ENCODE peak calls at places on chromosomes 12 and 14, in seven cellular contexts. F, P, M, C, A, V and I are unnamed samples.

GRCh38 chr12:4223273-4223855 is 50.2 kb upstream of the CCND2 start:
- DNase-seq in F (no peak), V (peak; percentile 35), M (no peak), C (no peak), A (no peak), P (no peak), I (no peak)

GRCh38 chr12:48937170-48937569 is 11.9 kb upstream of the FKBP11 start:
- DNase-seq in F (no peak), A (no peak), V (no peak), M (peak; percentile 26), C (no peak), P (no peak), I (no peak)

GRCh38 chr12:104303538-104304151 is at the start of gene EID3:
- DNase-seq in V (peak; percentile 89), A (peak; percentile 88), P (peak; percentile 86), F (peak; percentile 90), M (no peak), C (peak; percentile 71), I (no peak)

GRCh38 chr14:29741909-29742401 is 185.7 kb downstream of the PRKD1 start:
- DNase-seq in P (peak; percentile 30), M (no peak), F (no peak), A (peak; percentile 47), C (no peak), V (no peak), I (peak; percentile 91)

GRCh38 chr14:101969480-101969879 is 5.1 kb downstream of the DYNC1H1 start:
- DNase-seq in P (no peak), A (no peak), V (no peak), C (no peak), M (no peak), F (no peak), I (no peak)

GRCh38 chr14:54348923-54349615 is 47.7 kb upstream of the CDKN3 start:
- DNase-seq in M (no peak), V (no peak), F (no peak), C (no peak), P (peak; percentile 24), A (peak; percentile 60), I (no peak)

GRCh38 chr14:61486930-61487495 is 165.6 kb downstream of the PRKCH start:
- DNase-seq in C (no peak), V (no peak), A (no peak), F (no peak), P (no peak), M (no peak), I (no peak)

GRCh38 chr12:17030338-17030737 is 424.4 kb upstream of the LMO3 start:
- DNase-seq in P (no peak), C (no peak), F (no peak), M (no peak), A (no peak), V (no peak), I (no peak)

GRCh38 chr12:54853933-54854538 is at the start of gene MUCL1:
- DNase-seq in C (no peak), V (no peak), P (no peak), A (peak; percentile 51), F (no peak), M (peak; percentile 73), I (peak; percentile 63)

GRCh38 chr12:95147836-95148235 is 69.4 kb downstream of the FGD6 start:
- DNase-seq in F (no peak), M (no peak), C (no peak), A (no peak), P (no peak), V (no peak), I (no peak)

GRCh38 chr12:100279612-100280244 is 12.8 kb downstream of the SCYL2 start:
- DNase-seq in P (no peak), V (no peak), A (no peak), M (peak; percentile 63), F (no peak), C (no peak), I (no peak)

GRCh38 chr14:57355081-57355480 is 35.3 kb upstream of the NAA30 start:
- DNase-seq in A (no peak), C (no peak), P (no peak), V (no peak), F (no peak), M (no peak), I (no peak)

GRCh38 chr12:42568952-42569916 is 20.3 kb downstream of the PRICKLE1 start:
- DNase-seq in A (no peak), V (no peak), F (no peak), M (peak; percentile 56), P (no peak), C (peak; percentile 47), I (peak; percentile 48)

GRCh38 chr14:70186826-70187483 is 1.8 kb downstream of the SLC8A3 start:
- DNase-seq in C (no peak), M (no peak), V (no peak), F (no peak), A (peak; percentile 32), P (no peak), I (no peak)

GRCh38 chr12:57381693-57382220 is 49.1 kb downstream of the R3HDM2 start:
- DNase-seq in F (no peak), P (no peak), V (no peak), M (no peak), A (no peak), C (no peak), I (no peak)

GRCh38 chr14:64118892-64119291 is 175.3 kb downstream of the ESR2 start:
- DNase-seq in P (no peak), A (no peak), C (no peak), V (no peak), F (no peak), M (no peak), I (peak; percentile 52)

GRCh38 chr12:24596768-24597388 is 352.0 kb downstream of the BCAT1 start:
- DNase-seq in V (no peak), F (no peak), C (no peak), A (no peak), P (no peak), M (peak; percentile 47), I (peak; percentile 3)

GRCh38 chr12:76830456-76830855 is 48.4 kb downstream of the CSRP2 start:
- DNase-seq in F (no peak), V (no peak), M (no peak), P (no peak), A (no peak), C (no peak), I (no peak)

GRCh38 chr14:99884834-99885648 is 91.8 kb downstream of the EML1 start:
- DNase-seq in V (no peak), P (peak; percentile 40), C (no peak), F (no peak), M (peak; percentile 64), A (peak; percentile 47), I (no peak)

GRCh38 chr12:7369274-7369729 is 65.4 kb downstream of the ACSM4 start:
- DNase-seq in V (no peak), F (no peak), P (no peak), M (no peak), A (peak; percentile 73), C (peak; percentile 72), I (peak; percentile 40)

GRCh38 chr12:29039013-29039412 is 110.1 kb upstream of the FAR2 start:
- DNase-seq in C (no peak), F (no peak), P (peak; percentile 28), A (peak; percentile 93), M (no peak), V (no peak), I (no peak)

GRCh38 chr12:39393890-39394289 is 49.0 kb downstream of the KIF21A start:
- DNase-seq in V (no peak), A (no peak), C (no peak), P (no peak), F (no peak), M (no peak), I (no peak)

GRCh38 chr12:94109154-94109553 is 39.2 kb upstream of the PLXNC1 start:
- DNase-seq in M (no peak), F (no peak), V (no peak), P (no peak), C (no peak), A (peak; percentile 43), I (no peak)

GRCh38 chr12:69947922-69948321 is 122.9 kb downstream of the MYRFL start:
- DNase-seq in A (no peak), P (no peak), F (no peak), V (no peak), M (no peak), C (no peak), I (no peak)

GRCh38 chr12:26762185-26762584 is 70.8 kb downstream of the ITPR2 start:
- DNase-seq in V (no peak), C (no peak), P (no peak), M (no peak), F (no peak), A (no peak), I (no peak)

GRCh38 chr14:60204104-60204842 is 39.1 kb upstream of the DHRS7 start:
- DNase-seq in C (no peak), P (no peak), V (no peak), A (no peak), M (no peak), F (no peak), I (no peak)

GRCh38 chr14:103542545-103543088 is 13.6 kb downstream of the TRMT61A start:
- DNase-seq in A (no peak), P (no peak), F (peak; percentile 19), V (no peak), M (no peak), C (no peak), I (no peak)
- TF ChIP-seq CTCF in A (no peak), P (no peak), F (no peak), V (no peak), M (no peak), C (no peak), I (no peak)

DNA sequence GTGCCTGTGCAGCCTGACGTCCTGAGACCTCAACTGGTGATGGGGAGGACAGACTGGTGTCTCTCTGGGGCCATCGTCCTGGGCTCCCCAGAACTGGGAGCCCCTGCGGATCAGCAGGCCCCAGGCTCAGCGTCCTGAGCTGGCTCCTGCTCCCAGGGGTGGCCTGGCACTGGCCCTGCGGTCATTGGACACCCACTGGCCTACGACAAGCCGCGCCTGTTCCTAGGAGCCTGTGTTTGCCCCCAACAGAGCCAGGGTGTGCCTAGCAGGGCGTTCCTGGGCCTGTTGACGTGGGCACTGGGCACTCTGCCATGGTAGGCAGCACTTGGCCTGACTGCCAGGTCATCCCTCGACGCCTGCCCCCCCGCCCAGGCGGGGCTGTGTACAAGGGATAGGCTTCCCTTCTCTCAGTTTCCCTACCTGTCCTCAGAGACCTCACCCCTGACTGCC is 8.4 kb downstream of the ADSS1 start:
- DNase-seq in C (no peak), M (no peak), P (no peak), V (peak; percentile 92), A (no peak), F (peak; percentile 94), I (no peak)
- TF ChIP-seq CTCF in C (no peak), M (no peak), P (no peak), V (no peak), A (no peak), F (no peak), I (no peak)

GRCh38 chr14:91998667-91999570 is 40.9 kb downstream of the TRIP11 start:
- DNase-seq in A (no peak), F (no peak), V (no peak), C (no peak), P (no peak), M (no peak), I (no peak)

GRCh38 chr14:91997492-91997891 is 42.4 kb downstream of the TRIP11 start:
- DNase-seq in M (no peak), F (no peak), A (peak; percentile 18), V (no peak), P (no peak), C (no peak), I (no peak)

GRCh38 chr14:91996951-91997371 is 42.9 kb downstream of the TRIP11 start:
- DNase-seq in M (peak; percentile 36), V (no peak), C (peak; percentile 60), A (peak; percentile 83), P (no peak), F (no peak), I (no peak)
- TF ChIP-seq CTCF in M (peak; percentile 56), V (peak; percentile 31), C (peak; percentile 66), A (peak; percentile 66), P (peak; percentile 47), F (peak; percentile 64), I (peak; percentile 54)

GRCh38 chr12:64670039-64670438 is 59.7 kb downstream of the RASSF3 start:
- DNase-seq in P (no peak), M (no peak), F (no peak), A (no peak), V (no peak), C (no peak), I (no peak)
- TF ChIP-seq CTCF in P (no peak), M (no peak), F (no peak), A (no peak), V (no peak), C (no peak), I (no peak)